ENCODE peak calls at places on chromosomes 4 and X, in five cellular contexts. U, T, N, D and M are unnamed samples.

GRCh38 chrX:42577936-42578335 is 200.0 kb downstream of the PPP1R2C start:
- DNase-seq in N (no peak), D (no peak), U (no peak), T (no peak), M (peak; percentile 2)

GRCh38 chrX:107744868-107745267 is 30.7 kb downstream of the TSC22D3 start:
- DNase-seq in U (no peak), N (no peak), T (no peak), D (no peak), M (no peak)

GRCh38 chr4:102429553-102429952 is 71.6 kb upstream of the NFKB1 start:
- DNase-seq in T (peak; percentile 92), D (no peak), N (no peak), U (peak; percentile 90), M (peak; percentile 96)

GRCh38 chr4:101596786-101597185 is 193.7 kb upstream of the BANK1 start:
- DNase-seq in D (no peak), N (no peak), U (no peak), T (no peak), M (no peak)

GRCh38 chr4:176579233-176579632 is 213.5 kb downstream of the VEGFC start:
- DNase-seq in T (no peak), N (no peak), D (no peak), U (no peak), M (no peak)

GRCh38 chr4:159159611-159160010 is 56.7 kb downstream of the RAPGEF2 start:
- DNase-seq in D (no peak), T (no peak), N (no peak), U (no peak), M (no peak)

GRCh38 chr4:155571184-155571944 is 95.3 kb upstream of the GUCY1A1 start:
- DNase-seq in N (no peak), T (no peak), D (no peak), U (no peak), M (no peak)

GRCh38 chr4:39037491-39037825 is 5.2 kb upstream of the TMEM156 start:
- DNase-seq in U (peak; percentile 77), N (no peak), D (no peak), T (peak; percentile 59), M (peak; percentile 75)

GRCh38 chrX:153968754-153969124 is 2.9 kb downstream of the HCFC1 start:
- DNase-seq in D (no peak), U (no peak), T (no peak), N (no peak), M (no peak)

GRCh38 chr4:11685481-11685880 is 256.8 kb upstream of the HS3ST1 start:
- DNase-seq in U (no peak), T (no peak), D (no peak), N (no peak), M (no peak)

GRCh38 chr4:48169636-48170035 is 35.6 kb upstream of the TXK start:
- DNase-seq in T (no peak), U (no peak), N (no peak), D (no peak), M (no peak)

GRCh38 chr4:188778880-188779279 is 639.6 kb downstream of the TRIML1 start:
- DNase-seq in D (no peak), T (peak; percentile 89), U (peak; percentile 13), N (peak; percentile 26), M (no peak)

GRCh38 chr4:133921280-133922195 is 280.1 kb downstream of the PABPC4L start:
- DNase-seq in D (no peak), N (no peak), T (peak; percentile 2), U (peak; percentile 38), M (peak; percentile 11)

GRCh38 chr4:168496834-168497233 is at the start of gene PALLD:
- DNase-seq in U (no peak), T (peak; percentile 59), N (no peak), D (peak; percentile 35), M (peak; percentile 51)

GRCh38 chr4:168717852-168718251 is 221.0 kb downstream of the PALLD start:
- DNase-seq in T (no peak), D (no peak), N (no peak), U (peak; percentile 65), M (peak; percentile 15)

GRCh38 chrX:153772608-153773217 is 8.1 kb upstream of the SRPK3 start:
- DNase-seq in N (no peak), D (peak; percentile 3), T (no peak), U (no peak), M (no peak)

GRCh38 chrX:51641421-51642021 is 22.8 kb upstream of the CENPVL3 start:
- DNase-seq in D (no peak), T (peak; percentile 45), U (peak; percentile 39), N (peak; percentile 18), M (peak; percentile 0)

GRCh38 chr4:104719539-104720230 is 225.0 kb upstream of the CXXC4 start:
- DNase-seq in T (no peak), N (no peak), D (no peak), U (no peak), M (no peak)

GRCh38 chr4:94131212-94131611 is 76.5 kb upstream of the SMARCAD1 start:
- DNase-seq in D (no peak), T (no peak), N (no peak), U (no peak), M (peak; percentile 65)

GRCh38 chrX:149456476-149457245 is 48.4 kb downstream of the IDS start:
- DNase-seq in D (no peak), N (no peak), T (no peak), U (no peak), M (no peak)

GRCh38 chr4:70958681-70959080 is 34.8 kb upstream of the DCK start:
- DNase-seq in T (peak; percentile 38), N (peak; percentile 39), U (no peak), D (no peak), M (no peak)

GRCh38 chr4:3266076-3266475 is 17.1 kb downstream of the MSANTD1 start:
- DNase-seq in U (no peak), T (no peak), N (no peak), D (no peak), M (no peak)

GRCh38 chr4:56641494-56642051 is 39.5 kb downstream of the HOPX start:
- DNase-seq in D (no peak), U (peak; percentile 82), T (peak; percentile 92), N (peak; percentile 83), M (peak; percentile 98)

GRCh38 chr4:92255920-92256244 is 47.9 kb upstream of the GRID2 start:
- DNase-seq in T (no peak), D (no peak), N (no peak), U (no peak), M (no peak)

GRCh38 chrX:66012094-66012534 is 27.8 kb downstream of the VSIG4 start:
- DNase-seq in D (no peak), T (no peak), N (no peak), U (no peak), M (peak; percentile 13)

GRCh38 chrX:31713120-31713519 is 641.3 kb upstream of the FTHL17 start:
- DNase-seq in U (no peak), D (no peak), T (no peak), N (no peak), M (no peak)

GRCh38 chrX:54994668-54995452 is 872 bp upstream of the PFKFB1 start:
- DNase-seq in N (no peak), D (no peak), U (no peak), T (no peak), M (no peak)

GRCh38 chr4:83197555-83198235 is 83.2 kb upstream of the PLAC8 start:
- DNase-seq in D (no peak), T (no peak), U (no peak), N (no peak), M (no peak)

GRCh38 chr4:72496119-72496518 is 72.9 kb downstream of the ADAMTS3 start:
- DNase-seq in D (no peak), N (no peak), U (peak; percentile 20), T (peak; percentile 28), M (peak; percentile 50)

GRCh38 chr4:43233321-43233720 is 340.8 kb downstream of the GRXCR1 start:
- DNase-seq in U (no peak), D (no peak), T (no peak), N (no peak), M (no peak)

GRCh38 chrX:122565952-122566351 is 618.1 kb upstream of the GRIA3 start:
- DNase-seq in U (peak; percentile 91), T (peak; percentile 91), N (peak; percentile 24), D (peak; percentile 7), M (peak; percentile 46)

GRCh38 chr4:31068257-31069075 is 348.3 kb downstream of the PCDH7 start:
- DNase-seq in U (no peak), T (no peak), D (no peak), N (no peak), M (peak; percentile 41)

GRCh38 chrX:3326721-3327120 is 19.7 kb downstream of the MXRA5 start:
- DNase-seq in T (no peak), U (no peak), N (peak; percentile 26), D (no peak), M (no peak)

GRCh38 chr4:173264245-173264959 is 69.8 kb downstream of the HMGB2 start:
- DNase-seq in U (no peak), T (peak; percentile 8), D (peak; percentile 53), N (peak; percentile 49), M (peak; percentile 20)

GRCh38 chr4:93779228-93779627 is 49.3 kb upstream of the ATOH1 start:
- DNase-seq in N (no peak), T (no peak), D (no peak), U (no peak), M (no peak)

GRCh38 chr4:111937368-111937767 is 207.9 kb upstream of the FAM241A start:
- DNase-seq in T (peak; percentile 7), D (no peak), N (no peak), U (peak; percentile 69), M (peak; percentile 56)

GRCh38 chr4:1202526-1203378 is 30.4 kb upstream of the SPON2 start:
- DNase-seq in T (no peak), D (peak; percentile 11), U (no peak), N (no peak), M (no peak)

GRCh38 chr4:25107827-25108516 is 52.3 kb downstream of the SEPSECS start:
- DNase-seq in D (peak; percentile 36), N (no peak), T (peak; percentile 8), U (peak; percentile 57), M (no peak)

GRCh38 chrX:112851161-112851779 is 10.6 kb upstream of the AMOT start:
- DNase-seq in T (no peak), N (no peak), D (no peak), U (peak; percentile 55), M (no peak)